ENCODE peak calls at places on chromosomes 5 and 9, in eight cellular contexts. C, L, I, T, X, V, D and F are unnamed samples.
A peak's percentile ranks its signal among the peaks of the same experiment; 100 is the strongest.

GRCh38 chr5:86689103-86689729 is 71.5 kb downstream of the COX7C start:
- DNase-seq in D (no peak), T (no peak), I (no peak), X (no peak), C (no peak), V (no peak), L (no peak), F (no peak)

GRCh38 chr9:109504689-109505088 is 6.6 kb upstream of the PTPN3 start:
- DNase-seq in L (no peak), T (no peak), D (no peak), V (no peak), I (no peak), X (no peak), C (no peak), F (no peak)

GRCh38 chr9:93340091-93340490 is 111.4 kb upstream of the FAM120A start:
- DNase-seq in X (no peak), V (no peak), I (no peak), T (no peak), L (no peak), D (no peak), C (no peak), F (no peak)

GRCh38 chr5:131104169-131104775 is 60.8 kb downstream of the HINT1 start:
- DNase-seq in V (no peak), I (no peak), L (no peak), C (no peak), X (no peak), T (no peak), D (no peak), F (no peak)

GRCh38 chr5:73853091-73853490 is 227.1 kb downstream of the ARHGEF28 start:
- DNase-seq in D (no peak), C (no peak), X (no peak), T (no peak), L (no peak), I (peak; percentile 38), V (no peak), F (no peak)

GRCh38 chr5:138330813-138331448 is 673 bp downstream of the CDC25C start:
- DNase-seq in X (no peak), V (no peak), T (no peak), D (no peak), I (no peak), L (no peak), C (no peak), F (no peak)

GRCh38 chr5:132055808-132056609 is 4.4 kb upstream of the IL3 start:
- DNase-seq in T (no peak), L (peak; percentile 11), D (peak; percentile 24), I (no peak), V (no peak), C (peak; percentile 45), X (peak; percentile 45), F (no peak)

GRCh38 chr9:14423816-14424261 is 109.9 kb upstream of the NFIB start:
- DNase-seq in C (no peak), T (no peak), I (no peak), D (no peak), L (no peak), X (no peak), V (no peak), F (no peak)

GRCh38 chr9:97873877-97874276 is 20.9 kb downstream of the FOXE1 start:
- DNase-seq in D (no peak), C (no peak), V (no peak), L (no peak), T (no peak), X (no peak), I (no peak), F (peak; percentile 17)

GRCh38 chr5:53019320-53019719 is 30.2 kb downstream of the ITGA2 start:
- DNase-seq in C (no peak), V (no peak), T (no peak), D (no peak), X (no peak), I (peak; percentile 35), L (no peak), F (no peak)

GRCh38 chr5:88829053-88829452 is 53.9 kb downstream of the MEF2C start:
- DNase-seq in C (no peak), T (peak; percentile 68), X (no peak), V (peak; percentile 69), I (no peak), D (no peak), L (no peak), F (no peak)

GRCh38 chr9:128415222-128415621 is 5.4 kb upstream of the CERCAM start:
- DNase-seq in T (no peak), D (no peak), X (no peak), V (no peak), L (no peak), I (no peak), C (no peak), F (no peak)

GRCh38 chr5:154618696-154619095 is 136.5 kb upstream of the LARP1 start:
- DNase-seq in C (no peak), D (no peak), X (no peak), L (no peak), V (no peak), I (no peak), T (no peak), F (no peak)

GRCh38 chr9:84504360-84504759 is 163.8 kb upstream of the SLC28A3 start:
- DNase-seq in D (no peak), V (no peak), L (no peak), X (no peak), C (no peak), T (no peak), I (no peak), F (no peak)

GRCh38 chr9:130988400-130988747 is 20.6 kb upstream of the LAMC3 start:
- DNase-seq in V (no peak), D (no peak), C (no peak), X (no peak), I (no peak), L (no peak), T (no peak), F (no peak)

GRCh38 chr5:57776035-57776434 is 293.4 kb upstream of the ACTBL2 start:
- DNase-seq in C (no peak), V (no peak), X (no peak), L (no peak), D (no peak), T (no peak), I (no peak), F (no peak)

GRCh38 chr5:65481171-65481575 is 547 bp downstream of the ADAMTS6 start:
- DNase-seq in X (no peak), T (no peak), D (no peak), V (no peak), I (no peak), L (no peak), C (no peak), F (no peak)

GRCh38 chr5:58987193-58987592 is 404.3 kb downstream of the RAB3C start:
- DNase-seq in L (no peak), I (no peak), X (no peak), V (no peak), D (no peak), T (no peak), C (no peak), F (no peak)

GRCh38 chr9:21856301-21857094 is 54.1 kb downstream of the MTAP start:
- DNase-seq in L (no peak), I (peak; percentile 34), V (no peak), C (no peak), T (no peak), D (no peak), X (no peak), F (no peak)

GRCh38 chr5:127739807-127740384 is 36.7 kb downstream of the CCDC192 start:
- DNase-seq in L (no peak), T (no peak), D (no peak), X (no peak), V (no peak), I (no peak), C (no peak), F (no peak)

GRCh38 chr5:146967646-146968045 is 89.1 kb upstream of the PPP2R2B start:
- DNase-seq in C (no peak), D (no peak), I (no peak), L (no peak), V (peak; percentile 74), T (no peak), X (no peak), F (no peak)